ENCODE peak calls at places on chromosomes 2 and 18, in ten cellular contexts. A is uterus, R is A549, I is heart left ventricle, O is tibial nerve, B is neural crest cell, V is brain microvascular endothelial cell, J is astrocyte, K is GM13976, H is spleen. G is an unnamed sample.

GRCh38 chr2:187500585-187501359 is 52.7 kb upstream of the CALCRL start:
- DNase-seq in A (no peak), R (peak), I (no peak), O (no peak), B (no peak), V (peak), J (peak), K (no peak), H (no peak), G (no peak)

GRCh38 chr2:6977786-6978185 is 60.6 kb downstream of the RNF144A start:
- DNase-seq in A (no peak), R (no peak), I (no peak), O (no peak), B (no peak), V (no peak), J (no peak), K (no peak), H (no peak), G (no peak)

GRCh38 chr2:111947219-111947618 is 48.8 kb downstream of the MERTK start:
- DNase-seq in A (no peak), R (no peak), I (no peak), O (no peak), B (no peak), V (no peak), J (no peak), K (no peak), H (no peak), G (no peak)

GRCh38 chr2:128986026-128986720 is 667.5 kb upstream of the HS6ST1 start:
- DNase-seq in A (no peak), R (no peak), I (no peak), O (no peak), B (no peak), V (no peak), J (peak), K (no peak), H (no peak), G (no peak)

GRCh38 chr18:31102941-31103340 is 720 bp upstream of the DSC2 start:
- DNase-seq in A (no peak), R (no peak), I (no peak), O (no peak), B (no peak), V (no peak), J (no peak), K (no peak), H (no peak), G (no peak)

GRCh38 chr2:3313845-3314375 is 63.7 kb downstream of the EIPR1 start:
- DNase-seq in A (no peak), R (no peak), I (no peak), O (no peak), B (no peak), V (no peak), J (no peak), K (no peak), H (peak), G (peak)

GRCh38 chr18:9735879-9736278 is 27.8 kb downstream of the RAB31 start:
- DNase-seq in A (no peak), R (no peak), I (no peak), O (no peak), B (no peak), V (no peak), J (no peak), K (no peak), H (peak), G (no peak)

GRCh38 chr2:168772704-168773103 is 29.7 kb upstream of the NOSTRIN start:
- DNase-seq in A (no peak), R (no peak), I (no peak), O (no peak), B (no peak), V (no peak), J (no peak), K (no peak), H (no peak), G (no peak)

GRCh38 chr2:240994161-240994896 is 4.1 kb upstream of the SNED1 start:
- DNase-seq in A (no peak), R (no peak), I (no peak), O (peak), B (no peak), V (no peak), J (no peak), K (no peak), H (peak), G (peak)

GRCh38 chr2:86193901-86194567 is 1.2 kb downstream of the IMMT start:
- DNase-seq in A (no peak), R (peak), I (no peak), O (no peak), B (no peak), V (no peak), J (no peak), K (no peak), H (no peak), G (no peak)

GRCh38 chr18:77234504-77235365 is 14.9 kb upstream of the GALR1 start:
- DNase-seq in A (no peak), R (no peak), I (no peak), O (no peak), B (no peak), V (no peak), J (peak), K (no peak), H (no peak), G (no peak)

GRCh38 chr2:64586054-64586453 is 61.9 kb downstream of the AFTPH start:
- DNase-seq in A (no peak), R (no peak), I (no peak), O (no peak), B (no peak), V (no peak), J (no peak), K (no peak), H (no peak), G (no peak)

GRCh38 chr2:160498147-160498546 is 4.5 kb upstream of the RBMS1 start:
- DNase-seq in A (no peak), R (no peak), I (no peak), O (no peak), B (no peak), V (no peak), J (no peak), K (no peak), H (no peak), G (no peak)

GRCh38 chr2:9982891-9983290 is 31.4 kb downstream of the GRHL1 start:
- DNase-seq in A (no peak), R (no peak), I (no peak), O (no peak), B (no peak), V (no peak), J (no peak), K (no peak), H (no peak), G (no peak)

GRCh38 chr18:49628119-49628518 is 66.3 kb downstream of the LIPG start:
- DNase-seq in A (no peak), R (no peak), I (no peak), O (no peak), B (no peak), V (no peak), J (no peak), K (no peak), H (no peak), G (no peak)

GRCh38 chr2:10909050-10909995 is 2.4 kb upstream of the KCNF1 start:
- DNase-seq in A (no peak), R (peak), I (no peak), O (no peak), B (peak), V (no peak), J (no peak), K (no peak), H (no peak), G (peak)

GRCh38 chr2:26922638-26923466 is 47.6 kb upstream of the MAPRE3 start:
- DNase-seq in A (peak), R (peak), I (peak), O (no peak), B (peak), V (peak), J (peak), K (peak), H (peak), G (peak)

GRCh38 chr18:13159579-13159978 is 59.0 kb upstream of the LDLRAD4 start:
- DNase-seq in A (no peak), R (peak), I (no peak), O (no peak), B (peak), V (peak), J (peak), K (peak), H (no peak), G (peak)

GRCh38 chr2:168184896-168185513 is 62.4 kb downstream of the STK39 start:
- DNase-seq in A (no peak), R (no peak), I (no peak), O (no peak), B (no peak), V (no peak), J (peak), K (no peak), H (no peak), G (no peak)

GRCh38 chr2:229686122-229686919 is 28.0 kb downstream of the DNER start:
- DNase-seq in A (no peak), R (no peak), I (no peak), O (no peak), B (no peak), V (no peak), J (no peak), K (no peak), H (no peak), G (no peak)

GRCh38 chr2:229695971-229696370 is 18.4 kb downstream of the DNER start:
- DNase-seq in A (no peak), R (no peak), I (no peak), O (no peak), B (no peak), V (no peak), J (no peak), K (no peak), H (no peak), G (peak)

GRCh38 chr2:229688141-229688540 is 26.2 kb downstream of the DNER start:
- DNase-seq in A (no peak), R (no peak), I (no peak), O (no peak), B (no peak), V (no peak), J (no peak), K (no peak), H (no peak), G (no peak)

GRCh38 chr2:229689307-229689839 is 25.0 kb downstream of the DNER start:
- DNase-seq in A (no peak), R (no peak), I (no peak), O (no peak), B (no peak), V (no peak), J (no peak), K (no peak), H (no peak), G (no peak)

DNA sequence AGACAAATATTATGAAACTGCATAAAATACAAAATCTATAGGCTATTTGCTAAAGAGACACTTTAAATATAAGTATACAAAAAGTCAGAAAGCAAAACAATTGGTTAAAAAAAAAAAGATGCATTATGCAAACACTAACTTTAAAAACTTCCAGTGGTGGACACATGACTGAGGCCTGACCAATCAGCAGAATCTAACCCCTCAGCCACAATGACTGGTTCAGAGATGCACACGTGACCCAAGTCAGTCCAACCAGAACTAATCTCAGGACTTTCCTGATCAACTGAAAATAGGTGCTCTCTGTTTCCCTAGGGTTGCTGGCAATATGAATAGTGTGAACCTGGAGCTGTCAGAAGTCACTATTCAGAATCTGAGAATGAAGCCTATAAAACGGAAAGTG is 22.7 kb downstream of the DNER start:
- DNase-seq in A (no peak), R (no peak), I (no peak), O (no peak), B (no peak), V (no peak), J (no peak), K (no peak), H (no peak), G (no peak)
- TF ChIP-seq CTCF in A (no peak), R (no peak), I (no peak), O (no peak), B (no peak), V (no peak), J (no peak), K (no peak), H (no peak), G (no peak)

DNA sequence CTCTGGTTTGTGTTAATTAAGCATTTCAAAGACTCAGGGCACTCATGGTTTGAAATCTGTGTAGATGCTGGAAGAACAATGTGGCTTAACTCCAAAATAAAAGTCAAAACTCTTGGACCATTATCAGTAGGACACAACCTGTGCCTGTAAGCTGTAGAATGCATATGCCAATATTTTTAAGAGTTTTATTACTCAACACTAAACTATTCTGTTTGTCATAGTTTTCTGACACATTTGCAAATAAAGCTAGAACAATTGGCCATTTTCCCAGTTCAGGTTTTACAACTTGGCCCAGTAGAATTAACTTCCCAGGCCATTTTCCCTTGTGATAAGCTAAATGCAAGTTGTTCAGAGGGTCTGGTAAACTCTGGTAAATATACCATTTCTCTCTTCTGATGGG is 713.1 kb downstream of the CBLN2 start:
- DNase-seq in A (no peak), R (no peak), I (no peak), O (no peak), B (no peak), V (no peak), J (peak), K (no peak), H (no peak), G (no peak)
- TF ChIP-seq CTCF in A (no peak), R (no peak), I (no peak), O (no peak), B (no peak), V (no peak), J (no peak), K (no peak), H (no peak), G (no peak)

GRCh38 chr2:207472343-207473202 is 57.2 kb upstream of the CREB1 start:
- DNase-seq in A (no peak), R (no peak), I (no peak), O (no peak), B (no peak), V (no peak), J (peak), K (no peak), H (no peak), G (no peak)

GRCh38 chr2:207474871-207475485 is 54.8 kb upstream of the CREB1 start:
- DNase-seq in A (no peak), R (peak), I (peak), O (no peak), B (peak), V (peak), J (peak), K (peak), H (no peak), G (peak)

GRCh38 chr2:207471261-207471660 is 58.5 kb upstream of the CREB1 start:
- DNase-seq in A (no peak), R (no peak), I (no peak), O (no peak), B (no peak), V (no peak), J (no peak), K (no peak), H (no peak), G (no peak)

GRCh38 chr2:207473866-207474251 is 55.9 kb upstream of the CREB1 start:
- DNase-seq in A (no peak), R (no peak), I (no peak), O (no peak), B (no peak), V (no peak), J (no peak), K (no peak), H (no peak), G (no peak)

DNA sequence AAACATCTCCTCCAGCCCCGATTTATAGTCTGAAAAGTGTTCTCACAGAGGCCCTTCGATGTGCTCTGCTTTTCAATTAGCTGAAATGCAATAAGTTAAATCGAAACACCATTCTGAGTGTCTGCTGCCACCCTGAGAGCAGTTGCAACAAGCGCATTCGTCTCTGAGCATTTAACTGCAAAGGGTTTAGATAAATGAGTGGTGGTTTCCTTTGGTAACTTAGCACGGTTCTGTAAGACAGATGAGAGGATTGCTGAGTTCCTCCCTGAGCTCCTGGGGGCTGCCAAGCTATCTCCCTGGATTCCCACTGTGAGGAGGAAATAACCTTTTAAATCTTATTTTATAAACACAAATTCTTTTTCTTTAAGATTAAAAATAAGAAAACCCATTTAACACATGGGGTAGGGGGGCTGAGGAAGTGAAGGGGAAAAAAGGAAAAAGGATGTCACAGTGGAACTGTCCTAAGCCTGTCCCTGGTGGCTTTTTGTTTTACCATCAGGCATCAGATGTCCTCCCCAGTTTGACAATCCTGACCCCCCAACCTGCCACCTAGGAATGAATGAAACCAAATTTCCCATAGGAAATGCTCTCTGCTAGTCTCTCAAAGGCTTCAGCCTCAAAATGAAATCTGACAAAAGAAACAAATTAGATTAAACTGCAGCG is 56.4 kb upstream of the CREB1 start:
- DNase-seq in A (peak), R (peak), I (peak), O (no peak), B (peak), V (peak), J (peak), K (peak), H (no peak), G (peak)
- TF ChIP-seq CTCF in A (peak), R (peak), I (peak), O (peak), B (peak), V (peak), J (peak), K (peak), H (no peak), G (peak)

DNA sequence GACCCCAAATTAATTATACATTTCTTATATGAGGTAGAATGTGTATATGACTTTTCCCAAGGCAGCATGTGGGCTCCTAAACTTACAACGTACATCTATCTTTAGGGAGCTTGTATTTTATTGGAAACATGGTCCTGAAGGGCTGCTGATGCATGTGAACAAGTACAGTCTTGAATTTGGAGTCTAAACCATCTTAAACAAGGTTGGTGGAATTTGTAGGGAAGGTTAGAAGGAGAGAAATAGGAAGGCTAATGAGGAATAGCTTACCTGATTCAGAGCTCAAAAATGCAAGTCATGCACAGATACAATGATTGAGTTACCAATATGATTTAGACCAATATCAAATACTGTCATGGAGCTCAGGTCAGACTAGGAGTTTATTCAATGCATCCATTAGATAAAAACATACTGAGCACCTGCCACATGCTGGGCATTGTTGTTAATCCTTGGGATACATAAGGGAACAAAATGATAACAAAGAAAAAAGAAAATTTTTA is 458.6 kb upstream of the ETAA1 start:
- DNase-seq in A (no peak), R (no peak), I (no peak), O (no peak), B (no peak), V (no peak), J (no peak), K (no peak), H (no peak), G (no peak)
- TF ChIP-seq CTCF in A (no peak), R (no peak), I (no peak), O (no peak), B (no peak), V (no peak), J (no peak), K (no peak), H (no peak), G (no peak)

DNA sequence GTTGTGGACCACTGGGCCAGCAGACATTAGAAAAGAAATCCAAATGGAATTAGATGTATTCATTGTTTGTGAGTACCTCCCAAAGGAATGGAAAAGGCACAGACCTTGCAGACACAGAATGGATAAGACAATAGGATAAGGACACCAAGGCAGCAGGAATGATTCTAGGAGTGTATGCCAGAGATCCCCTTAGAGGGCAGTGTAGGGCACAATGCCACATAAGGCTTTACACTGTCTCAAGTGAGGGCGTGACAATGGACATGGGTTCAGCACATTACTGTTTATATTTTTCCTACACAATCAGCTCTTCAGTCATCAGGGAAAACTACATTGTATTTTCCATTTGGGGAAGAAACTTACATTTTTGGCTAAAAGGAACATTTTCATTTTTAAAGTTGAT is 250.9 kb downstream of the PTH2R start:
- DNase-seq in A (no peak), R (peak), I (no peak), O (no peak), B (no peak), V (no peak), J (no peak), K (no peak), H (no peak), G (no peak)
- TF ChIP-seq CTCF in A (no peak), R (no peak), I (no peak), O (no peak), B (no peak), V (no peak), J (no peak), K (no peak), H (no peak), G (peak)

DNA sequence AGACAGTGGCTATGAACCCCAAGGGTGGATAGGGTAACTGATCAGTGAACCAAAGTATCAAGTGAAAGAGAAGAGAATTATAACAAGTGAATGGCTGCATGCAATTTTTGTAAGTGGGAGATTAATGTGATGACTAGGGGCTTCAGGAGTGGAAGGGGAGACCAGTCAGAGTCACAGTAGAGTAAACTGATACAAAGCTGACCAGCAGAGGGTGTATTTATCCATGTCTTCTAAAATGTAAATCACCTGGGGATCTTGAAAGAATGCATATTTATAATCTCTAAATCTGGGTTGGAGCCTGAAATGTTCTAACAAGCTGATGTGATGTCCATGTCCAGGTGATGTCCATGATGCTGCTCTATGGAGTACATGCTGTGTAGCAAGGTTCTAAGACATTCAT is 1351.3 kb upstream of the CHAC2 start:
- DNase-seq in A (no peak), R (peak), I (no peak), O (no peak), B (no peak), V (no peak), J (no peak), K (no peak), H (no peak), G (no peak)
- TF ChIP-seq CTCF in A (no peak), R (peak), I (peak), O (no peak), B (peak), V (peak), J (peak), K (no peak), H (no peak), G (no peak)